ENCODE peak calls at places on chromosome 4, in eight cellular contexts. Y is keratinocyte, S is suprapubic skin, T is right atrium auricular region, K is body of pancreas, V is A549, P is BE2C, A is lower lobe of right lung. H is an unnamed sample. For H3K4me1, the result is how much of the 10 kb centered on the place peaks cover.

GRCh38 chr4:38609614-38610013 is 54.4 kb upstream of the KLF3 start:
- DNase-seq in Y (no peak), S (no peak), T (peak), K (no peak), V (no peak), P (no peak), A (no peak), H (no peak)

GRCh38 chr4:30719363-30720020 is 677 bp upstream of the PCDH7 start:
- DNase-seq in Y (no peak), S (no peak), T (no peak), K (peak), V (peak), P (peak), A (no peak), H (peak)

GRCh38 chr4:18570370-18570769 is 548.8 kb upstream of the LCORL start:
- DNase-seq in Y (no peak), S (no peak), T (no peak), K (no peak), V (no peak), P (no peak), A (no peak), H (no peak)

GRCh38 chr4:37383579-37384229 is 139.2 kb downstream of the NWD2 start:
- DNase-seq in Y (no peak), S (no peak), T (no peak), K (peak), V (peak), P (no peak), A (no peak), H (peak)

GRCh38 chr4:47836655-47837581 is 949 bp downstream of the CORIN start:
- DNase-seq in Y (no peak), S (peak), T (peak), K (peak), V (peak), P (peak), A (peak), H (peak)

GRCh38 chr4:138242076-138242829 is at the start of gene SLC7A11:
- DNase-seq in Y (peak), S (no peak), T (no peak), K (peak), V (peak), P (peak), A (peak), H (peak)

GRCh38 chr4:169756971-169757574 is 671 bp downstream of the HPF1 start:
- DNase-seq in Y (no peak), S (no peak), T (no peak), K (no peak), V (no peak), P (no peak), A (no peak), H (no peak)

GRCh38 chr4:81376720-81377119 is 95.0 kb downstream of the RASGEF1B start:
- DNase-seq in Y (no peak), S (no peak), T (no peak), K (no peak), V (no peak), P (no peak), A (no peak), H (no peak)

GRCh38 chr4:124641715-124642380 is 70.7 kb downstream of the ANKRD50 start:
- DNase-seq in Y (peak), S (no peak), T (no peak), K (no peak), V (peak), P (no peak), A (no peak), H (no peak)

GRCh38 chr4:165328101-165328425 is 594 bp downstream of the MSMO1 start:
- DNase-seq in Y (no peak), S (no peak), T (no peak), K (no peak), V (no peak), P (no peak), A (no peak), H (no peak)

GRCh38 chr4:83552085-83552484 is 16.2 kb downstream of the GPAT3 start:
- DNase-seq in Y (peak), S (no peak), T (no peak), K (no peak), V (no peak), P (peak), A (no peak), H (no peak)

GRCh38 chr4:140871368-140871767 is 115.2 kb upstream of the TBC1D9 start:
- DNase-seq in Y (no peak), S (no peak), T (no peak), K (no peak), V (no peak), P (no peak), A (no peak), H (no peak)

GRCh38 chr4:104524591-104524990 is 29.9 kb upstream of the CXXC4 start:
- DNase-seq in Y (no peak), S (no peak), T (no peak), K (no peak), V (no peak), P (no peak), A (no peak), H (no peak)

GRCh38 chr4:112147697-112148096 is 2.4 kb downstream of the FAM241A start:
- DNase-seq in Y (no peak), S (no peak), T (no peak), K (no peak), V (no peak), P (no peak), A (no peak), H (no peak)

GRCh38 chr4:52507774-52508173 is 151.3 kb downstream of the USP46 start:
- DNase-seq in Y (no peak), S (no peak), T (no peak), K (no peak), V (no peak), P (no peak), A (no peak), H (no peak)

GRCh38 chr4:20592666-20593065 is 107.6 kb upstream of the PACRGL start:
- DNase-seq in Y (no peak), S (no peak), T (no peak), K (no peak), V (no peak), P (no peak), A (no peak), H (no peak)

GRCh38 chr4:8115203-8115520 is 43.5 kb downstream of the ABLIM2 start:
- DNase-seq in Y (no peak), S (no peak), T (no peak), K (no peak), V (no peak), P (no peak), A (no peak), H (no peak)

GRCh38 chr4:48093949-48094550 is 40.0 kb downstream of the TXK start:
- DNase-seq in Y (peak), S (no peak), T (no peak), K (peak), V (peak), P (no peak), A (no peak), H (peak)

GRCh38 chr4:157013656-157014055 is 42.1 kb upstream of the PDGFC start:
- DNase-seq in Y (no peak), S (no peak), T (no peak), K (no peak), V (no peak), P (no peak), A (no peak), H (no peak)

GRCh38 chr4:121100093-121100775 is 27.9 kb upstream of the NDNF start:
- DNase-seq in Y (no peak), S (no peak), T (no peak), K (no peak), V (no peak), P (no peak), A (no peak), H (no peak)

GRCh38 chr4:184355111-184355604 is 119.2 kb downstream of the IRF2 start:
- DNase-seq in Y (peak), S (no peak), T (peak), K (peak), V (no peak), P (peak), A (no peak), H (peak)

GRCh38 chr4:126242679-126243390 is 928.1 kb downstream of the FAT4 start:
- DNase-seq in Y (no peak), S (no peak), T (peak), K (no peak), V (no peak), P (no peak), A (no peak), H (no peak)

GRCh38 chr4:19130836-19131235 is 1109.3 kb upstream of the LCORL start:
- DNase-seq in Y (no peak), S (no peak), T (no peak), K (no peak), V (no peak), P (no peak), A (no peak), H (no peak)

GRCh38 chr4:182770259-182770968 is 146.8 kb downstream of the DCTD start:
- DNase-seq in Y (no peak), S (no peak), T (no peak), K (no peak), V (no peak), P (no peak), A (no peak), H (no peak)

GRCh38 chr4:98260047-98260578 is 1.1 kb upstream of the RAP1GDS1 start:
- DNase-seq in Y (no peak), S (peak), T (no peak), K (peak), V (peak), P (peak), A (no peak), H (peak)

GRCh38 chr4:53098681-53099121 is 236.6 kb downstream of the RASL11B start:
- DNase-seq in Y (peak), S (no peak), T (no peak), K (no peak), V (no peak), P (no peak), A (no peak), H (no peak)

GRCh38 chr4:113957961-113958360 is 21.5 kb downstream of the ARSJ start:
- DNase-seq in Y (no peak), S (no peak), T (no peak), K (no peak), V (no peak), P (no peak), A (no peak), H (no peak)

GRCh38 chr4:52059372-52059771 is 8.3 kb downstream of the SPATA18 start:
- DNase-seq in Y (peak), S (no peak), T (no peak), K (no peak), V (no peak), P (no peak), A (no peak), H (no peak)

GRCh38 chr4:129113919-129114318 is 18.0 kb downstream of the C4orf33 start:
- DNase-seq in Y (no peak), S (no peak), T (no peak), K (no peak), V (no peak), P (no peak), A (no peak), H (no peak)

GRCh38 chr4:48575964-48576363 is 85.9 kb downstream of the ZAR1 start:
- DNase-seq in Y (no peak), S (no peak), T (no peak), K (no peak), V (no peak), P (no peak), A (no peak), H (no peak)

GRCh38 chr4:132427125-132427524 is 722.0 kb upstream of the PCDH10 start:
- DNase-seq in Y (no peak), S (no peak), T (no peak), K (no peak), V (no peak), P (no peak), A (no peak), H (no peak)

GRCh38 chr4:92305148-92305877 is 1.5 kb downstream of the GRID2 start:
- DNase-seq in Y (no peak), S (no peak), T (peak), K (peak), V (peak), P (peak), A (peak), H (no peak)

GRCh38 chr4:35125995-35126712 is 1118.2 kb downstream of the ARAP2 start:
- DNase-seq in Y (no peak), S (no peak), T (no peak), K (peak), V (no peak), P (no peak), A (no peak), H (no peak)

GRCh38 chr4:34464196-34464595 is 1780.1 kb downstream of the ARAP2 start:
- DNase-seq in Y (no peak), S (no peak), T (no peak), K (no peak), V (no peak), P (no peak), A (no peak), H (no peak)

GRCh38 chr4:111639876-111640275 is 505.4 kb upstream of the FAM241A start:
- DNase-seq in Y (no peak), S (no peak), T (no peak), K (no peak), V (no peak), P (no peak), A (no peak), H (no peak)

GRCh38 chr4:141417387-141417786 is 196.7 kb downstream of the ZNF330 start:
- DNase-seq in Y (no peak), S (no peak), T (no peak), K (no peak), V (no peak), P (no peak), A (no peak), H (no peak)

GRCh38 chr4:141339386-141339785 is 118.7 kb downstream of the ZNF330 start:
- DNase-seq in Y (no peak), S (no peak), T (no peak), K (no peak), V (no peak), P (no peak), A (no peak), H (no peak)

GRCh38 chr4:70802923-70803605 is 36.6 kb downstream of the GRSF1 start:
- DNase-seq in Y (no peak), S (no peak), T (no peak), K (no peak), V (no peak), P (no peak), A (no peak), H (no peak)

GRCh38 chr4:145883173-145883572 is 55.5 kb downstream of the ZNF827 start:
- DNase-seq in Y (no peak), S (no peak), T (no peak), K (no peak), V (no peak), P (no peak), A (no peak), H (no peak)
- H3K4me3 ChIP-seq in Y (no peak), S (no peak), T (no peak), K (no peak), V (no peak), P (no peak), A (no peak), H (no peak)

GRCh38 chr4:3073158-3074077 is 920 bp downstream of the HTT-AS start:
- DNase-seq in Y (no peak), S (peak), T (no peak), K (peak), V (no peak), P (no peak), A (peak), H (no peak)
- TF ChIP-seq CTCF in Y (peak), S (no peak), T (no peak), K (no peak), V (no peak), P (peak), A (no peak), H (no peak)

DNA sequence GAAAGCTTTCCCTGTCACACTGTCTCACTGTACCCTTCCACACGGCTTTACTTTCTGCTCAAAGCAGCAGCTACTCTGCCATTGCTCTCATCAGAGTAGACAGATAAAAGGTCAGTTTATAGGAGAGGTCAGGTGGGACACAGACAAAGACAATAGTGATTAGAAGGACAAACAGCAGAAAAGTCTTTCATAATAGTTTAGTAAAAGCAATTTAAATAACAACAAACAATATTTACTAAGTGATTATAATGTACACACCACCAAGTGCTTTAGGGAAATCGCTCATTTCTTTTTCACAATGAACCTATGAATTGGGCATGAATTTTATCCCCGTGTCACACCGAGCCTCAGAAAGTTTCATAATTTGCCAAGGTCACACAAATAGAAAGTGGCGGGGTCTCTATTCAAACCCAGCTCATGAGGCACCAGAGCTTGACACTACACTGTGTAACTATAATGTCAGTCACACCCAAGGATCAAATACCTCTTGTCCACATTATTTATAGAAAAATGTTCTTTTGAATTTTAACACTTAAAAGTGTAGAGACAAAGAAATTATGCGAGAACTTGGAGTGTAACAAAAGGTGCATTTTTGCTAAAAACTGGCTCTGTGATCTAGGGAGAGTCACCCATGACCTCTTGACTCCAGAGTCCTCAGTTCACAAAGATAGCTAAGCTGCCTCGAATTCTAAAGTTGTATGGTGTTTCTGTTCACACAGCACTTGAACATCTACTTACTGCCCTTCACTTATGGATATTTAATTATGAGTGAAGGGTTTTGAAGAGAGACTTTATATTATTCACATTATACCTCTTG is 24.5 kb upstream of the SORBS2 start:
- DNase-seq in Y (no peak), S (no peak), T (no peak), K (no peak), V (no peak), P (no peak), A (no peak), H (no peak)
- H3K4me1 ChIP-seq in Y (under half), S (under half), T (under half), K (half or more), V (under half), P (under half), A (under half), H (under half)

GRCh38 chr4:186838295-186838694 is 114.6 kb upstream of the FAT1 start:
- DNase-seq in Y (no peak), S (no peak), T (no peak), K (no peak), V (no peak), P (no peak), A (no peak), H (no peak)

GRCh38 chr4:186844059-186844681 is 120.5 kb upstream of the FAT1 start:
- DNase-seq in Y (no peak), S (no peak), T (peak), K (peak), V (no peak), P (no peak), A (no peak), H (peak)

GRCh38 chr4:186839122-186840037 is 115.7 kb upstream of the FAT1 start:
- DNase-seq in Y (no peak), S (no peak), T (no peak), K (no peak), V (no peak), P (no peak), A (no peak), H (peak)

GRCh38 chr4:186840771-186841301 is 117.2 kb upstream of the FAT1 start:
- DNase-seq in Y (no peak), S (peak), T (peak), K (no peak), V (no peak), P (no peak), A (no peak), H (no peak)

GRCh38 chr4:186840222-186840701 is 116.6 kb upstream of the FAT1 start:
- DNase-seq in Y (no peak), S (peak), T (peak), K (no peak), V (no peak), P (no peak), A (no peak), H (peak)
- H3K4me3 ChIP-seq in Y (peak), S (peak), T (peak), K (no peak), V (no peak), P (no peak), A (peak), H (no peak)

GRCh38 chr4:153792893-153793227 is 4.0 kb upstream of the SFRP2 start:
- DNase-seq in Y (no peak), S (no peak), T (no peak), K (no peak), V (no peak), P (no peak), A (no peak), H (no peak)
- TF ChIP-seq CTCF in Y (no peak), S (no peak), T (no peak), K (no peak), V (no peak), P (no peak), A (no peak), H (no peak)

GRCh38 chr4:187208641-187209040 is 485.0 kb upstream of the FAT1 start:
- DNase-seq in Y (no peak), S (no peak), T (no peak), K (no peak), V (no peak), P (no peak), A (no peak), H (no peak)
- H3K4me1 ChIP-seq in Y (under half), S (under half), T (under half), K (under half), V (under half), P (under half), A (under half), H (under half)

GRCh38 chr4:174396599-174396998 is 112.9 kb downstream of the CEP44 start:
- DNase-seq in Y (no peak), S (no peak), T (no peak), K (no peak), V (no peak), P (no peak), A (no peak), H (no peak)
- H3K4me3 ChIP-seq in Y (no peak), S (no peak), T (no peak), K (no peak), V (no peak), P (no peak), A (no peak), H (no peak)

H was measured in mucosa of descending colon.